ENCODE peak calls at places on chromosomes 13 and 19, in six cellular contexts. M is A673, T is GM23338, H is fibroblast of lung, V is H1, K is HCT116. J is an unnamed sample.

GRCh38 chr19:12833747-12834417 is 497 bp downstream of the RTBDN start:
- DNase-seq in M (peak; percentile 75), T (peak; percentile 74), H (no peak), V (peak; percentile 79), K (no peak), J (peak; percentile 24)

GRCh38 chr13:73903561-73903960 is 230.6 kb downstream of the KLF12 start:
- DNase-seq in M (no peak), T (peak; percentile 68), H (no peak), V (peak; percentile 71), K (no peak), J (no peak)

GRCh38 chr19:57664269-57665127 is 4.2 kb upstream of the ZSCAN4 start:
- DNase-seq in M (peak; percentile 39), T (peak; percentile 71), H (peak; percentile 52), V (peak; percentile 83), K (no peak), J (no peak)

GRCh38 chr13:44271915-44272341 is 101.7 kb upstream of the SERP2 start:
- DNase-seq in M (no peak), T (no peak), H (no peak), V (no peak), K (no peak), J (no peak)

GRCh38 chr13:112074139-112074710 is 7.3 kb downstream of the SOX1 start:
- DNase-seq in M (no peak), T (no peak), H (no peak), V (no peak), K (no peak), J (no peak)

GRCh38 chr13:75530536-75530935 is 7.1 kb downstream of the COMMD6 start:
- DNase-seq in M (no peak), T (no peak), H (no peak), V (no peak), K (no peak), J (no peak)

GRCh38 chr13:58908019-58908679 is 1255.6 kb downstream of the DIAPH3 start:
- DNase-seq in M (no peak), T (no peak), H (no peak), V (no peak), K (no peak), J (no peak)

GRCh38 chr19:38317104-38317612 is 1.4 kb upstream of the YIF1B start:
- DNase-seq in M (no peak), T (no peak), H (no peak), V (no peak), K (no peak), J (no peak)

GRCh38 chr13:73411067-73411809 is 352.4 kb downstream of the KLF5 start:
- DNase-seq in M (no peak), T (no peak), H (no peak), V (no peak), K (peak; percentile 77), J (no peak)

GRCh38 chr19:32717496-32717895 is 2.1 kb upstream of the TDRD12 start:
- DNase-seq in M (no peak), T (no peak), H (no peak), V (no peak), K (no peak), J (no peak)

GRCh38 chr19:46759817-46760333 is 13.6 kb upstream of the STRN4 start:
- DNase-seq in M (no peak), T (peak; percentile 54), H (peak; percentile 70), V (no peak), K (no peak), J (no peak)

GRCh38 chr13:104571161-104571889 is 1505.1 kb upstream of the SLC10A2 start:
- DNase-seq in M (peak; percentile 48), T (peak; percentile 79), H (peak; percentile 88), V (peak; percentile 71), K (peak; percentile 79), J (peak; percentile 28)

GRCh38 chr19:38514812-38515633 is 81.5 kb downstream of the RYR1 start:
- DNase-seq in M (peak; percentile 68), T (peak; percentile 82), H (peak; percentile 39), V (peak; percentile 95), K (peak; percentile 27), J (peak; percentile 59)

GRCh38 chr19:10927691-10928562 is 512 bp downstream of the YIPF2 start:
- DNase-seq in M (no peak), T (no peak), H (no peak), V (no peak), K (no peak), J (no peak)

GRCh38 chr19:30563691-30564090 is 191.5 kb downstream of the ZNF536 start:
- DNase-seq in M (no peak), T (no peak), H (no peak), V (no peak), K (no peak), J (no peak)

GRCh38 chr19:9342610-9343304 is 18.8 kb downstream of the ZNF559 start:
- DNase-seq in M (no peak), T (peak; percentile 14), H (peak; percentile 13), V (no peak), K (no peak), J (no peak)
- H3K36me3 ChIP-seq in M (peaks cover 28% of the 10 kb centered on the region), T (peaks cover 81% of the 10 kb centered on the region), H (no peaks in the 10 kb centered on the region), V (peaks cover 57% of the 10 kb centered on the region), K (peaks cover 9% of the 10 kb centered on the region), J (peaks cover 12% of the 10 kb centered on the region)

DNA sequence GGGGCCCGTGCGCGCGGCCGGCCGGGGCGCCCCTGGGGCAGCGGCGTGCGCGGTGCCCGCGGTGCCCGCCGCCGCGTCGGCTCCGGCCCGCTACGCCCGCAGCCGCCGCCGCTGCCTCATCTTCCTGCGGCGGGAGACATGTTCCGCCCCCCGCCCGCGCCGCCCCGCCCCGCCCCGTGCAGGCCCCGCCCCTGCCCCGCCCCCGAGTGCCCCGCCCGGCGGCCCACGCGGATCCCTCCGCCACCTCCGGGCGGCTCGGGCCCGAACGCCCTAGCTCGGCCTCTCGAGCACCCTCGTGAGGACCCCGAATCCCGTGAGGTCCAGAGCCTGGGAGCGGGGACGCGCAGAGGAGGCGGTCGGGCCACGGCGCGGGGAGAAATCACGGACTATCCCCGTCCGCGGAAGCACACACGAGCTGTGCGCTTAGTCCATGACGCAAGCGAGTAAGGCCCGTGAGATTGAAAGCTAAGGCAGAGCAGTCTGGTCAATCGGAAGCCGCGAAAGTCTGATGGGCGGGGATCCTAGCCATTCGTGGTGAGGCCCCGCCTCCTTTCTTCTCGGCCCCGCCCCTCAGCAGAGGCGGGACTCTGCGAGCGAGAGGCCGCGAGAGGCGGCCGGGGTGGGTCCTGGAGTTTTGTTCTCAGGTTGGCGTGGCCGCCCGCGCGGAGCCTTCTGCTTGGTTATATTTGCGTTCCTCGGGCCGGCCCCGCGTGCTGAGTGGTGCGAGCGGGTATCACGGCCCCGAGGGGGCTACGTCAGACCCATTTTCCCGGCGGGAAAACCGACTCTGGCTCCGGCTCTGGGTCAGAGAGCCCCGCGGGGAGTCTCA is at the start of gene TCF3:
- DNase-seq in M (peak; percentile 99), T (peak; percentile 98), H (peak; percentile 100), V (peak; percentile 98), K (peak; percentile 99), J (peak; percentile 100)
- TF ChIP-seq EZH2 in M (no peak), T (no peak), H (no peak), V (no peak), K (no peak), J (no peak)

DNA sequence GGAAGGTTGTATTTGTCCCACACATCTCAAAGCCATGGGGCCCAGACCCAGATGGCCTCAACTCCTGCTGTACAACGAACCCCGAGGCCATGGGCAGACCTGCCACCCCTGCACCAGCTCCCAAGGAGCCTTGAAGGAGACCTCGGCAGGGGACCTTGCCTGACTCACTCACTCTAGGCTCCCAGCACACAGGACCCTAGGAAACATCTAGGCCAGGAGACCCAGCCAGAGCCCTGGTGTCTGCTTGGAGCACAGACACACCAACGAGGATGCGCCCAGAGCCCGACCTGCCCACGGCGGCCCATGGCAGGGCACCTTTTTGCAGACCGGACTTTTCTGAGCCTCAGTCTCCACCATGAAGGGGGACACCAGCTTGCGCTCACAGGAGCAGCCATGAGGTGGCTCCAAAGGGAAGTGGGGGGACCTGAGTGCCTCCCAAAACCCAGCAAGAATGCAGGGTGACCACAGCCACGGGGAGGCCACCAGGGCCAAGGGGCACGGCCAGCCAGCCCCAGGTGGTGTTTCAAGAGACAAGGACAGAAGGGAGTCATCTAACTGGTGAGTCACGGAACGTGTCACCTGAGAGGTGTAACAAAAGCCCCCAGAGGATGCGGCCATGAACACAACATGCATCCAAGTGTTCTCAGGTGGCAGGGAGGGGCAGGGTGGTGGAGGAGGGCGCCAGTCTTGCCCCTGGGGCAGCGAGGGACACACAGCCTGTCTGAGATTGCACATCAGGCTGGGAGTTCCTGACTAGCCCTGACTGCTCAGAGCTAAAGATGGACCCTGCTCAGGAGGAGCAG is 4.9 kb upstream of the CERS1 start:
- DNase-seq in M (no peak), T (no peak), H (no peak), V (no peak), K (no peak), J (no peak)
- H3K36me3 ChIP-seq in M (peaks cover 3% of the 10 kb centered on the region), T (no peaks in the 10 kb centered on the region), H (peaks cover 20% of the 10 kb centered on the region), V (peaks cover 7% of the 10 kb centered on the region), K (peaks cover 9% of the 10 kb centered on the region), J (no peaks in the 10 kb centered on the region)

GRCh38 chr19:50686310-50687032 is 33.1 kb downstream of the SHANK1 start:
- DNase-seq in M (no peak), T (peak; percentile 59), H (no peak), V (peak; percentile 83), K (no peak), J (no peak)
- TF ChIP-seq EZH2 in M (no peak), T (no peak), H (no peak), V (peak; percentile 45), K (no peak), J (no peak)

DNA sequence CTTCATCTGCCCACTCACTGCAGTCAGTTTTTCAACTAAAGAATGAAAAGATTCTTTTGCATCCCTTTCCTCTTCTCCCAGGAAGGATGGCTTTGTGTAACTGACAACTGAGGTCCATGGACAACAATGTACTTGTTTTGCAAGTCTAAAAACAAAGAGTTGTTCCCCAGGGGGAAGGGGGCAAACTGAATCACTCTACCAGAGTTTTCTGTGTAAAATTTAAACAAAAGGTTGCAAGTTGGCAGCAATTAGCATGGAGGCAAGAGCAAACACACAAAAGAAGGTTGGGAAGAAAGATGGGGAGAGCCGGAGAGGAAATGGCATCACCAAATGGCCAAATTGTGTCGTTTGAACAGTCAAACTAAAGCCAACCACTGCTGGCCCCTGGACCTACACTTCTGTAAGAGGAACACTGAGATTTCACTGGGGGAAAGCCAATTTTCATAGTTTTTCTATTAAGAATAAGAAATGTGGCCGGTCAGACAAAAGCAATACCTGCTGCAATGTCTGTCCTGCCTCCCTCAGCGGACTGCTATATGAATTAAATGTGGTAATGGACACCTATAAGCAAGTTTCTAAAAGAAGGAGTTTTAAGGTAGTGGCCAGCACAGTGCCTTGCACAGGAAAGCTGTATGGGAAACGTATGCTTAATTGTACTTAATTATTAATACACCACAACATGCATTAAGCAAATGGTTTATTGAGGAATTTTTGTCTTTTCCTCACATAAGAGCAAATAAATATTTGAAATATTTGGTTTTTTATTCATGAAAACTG is 16.1 kb upstream of the SACS start:
- DNase-seq in M (no peak), T (peak; percentile 66), H (no peak), V (no peak), K (no peak), J (no peak)
- H3K36me3 ChIP-seq in M (no peaks in the 10 kb centered on the region), T (peaks cover 4% of the 10 kb centered on the region), H (no peaks in the 10 kb centered on the region), V (no peaks in the 10 kb centered on the region), K (no peaks in the 10 kb centered on the region), J (no peaks in the 10 kb centered on the region)

GRCh38 chr19:1668339-1669123 is 16.1 kb upstream of the TCF3 start:
- DNase-seq in M (no peak), T (peak; percentile 64), H (peak; percentile 9), V (peak; percentile 69), K (no peak), J (peak; percentile 77)
- TF ChIP-seq EZH2 in M (no peak), T (no peak), H (peak; percentile 72), V (peak; percentile 62), K (no peak), J (no peak)

GRCh38 chr19:3656073-3656746 is 29.6 kb upstream of the CACTIN start:
- DNase-seq in M (no peak), T (no peak), H (peak; percentile 37), V (no peak), K (no peak), J (no peak)
- H3K36me3 ChIP-seq in M (peaks cover 5% of the 10 kb centered on the region), T (no peaks in the 10 kb centered on the region), H (peaks cover 27% of the 10 kb centered on the region), V (peaks cover 12% of the 10 kb centered on the region), K (peaks cover 2% of the 10 kb centered on the region), J (no peaks in the 10 kb centered on the region)

GRCh38 chr19:3481241-3482090 is 1.1 kb upstream of the SMIM24 start:
- DNase-seq in M (no peak), T (no peak), H (no peak), V (no peak), K (no peak), J (no peak)
- TF ChIP-seq EZH2 in M (no peak), T (no peak), H (peak; percentile 8), V (no peak), K (no peak), J (no peak)

J was measured in MM.1S.